ENCODE peak calls at places on chromosomes 4 and X, in five cellular contexts. One of them, this sample, is unnamed.

GRCh38 chrX:44748014-44748413 is 95.8 kb upstream of the DUSP21 start:
- DNase-seq in fibroblast of lung: peak
- DNase-seq in tibial nerve: no peak
- DNase-seq in choroid plexus epithelial cell: peak
- DNase-seq in psoas muscle: no peak
- DNase-seq in this sample: no peak

GRCh38 chrX:136742721-136743379 is 37.9 kb downstream of the ARHGEF6 start:
- DNase-seq in fibroblast of lung: no peak
- DNase-seq in choroid plexus epithelial cell: no peak
- DNase-seq in tibial nerve: no peak
- DNase-seq in psoas muscle: no peak
- DNase-seq in this sample: no peak

GRCh38 chr4:120446051-120446567 is 379.5 kb upstream of the MAD2L1 start:
- DNase-seq in tibial nerve: no peak
- DNase-seq in choroid plexus epithelial cell: no peak
- DNase-seq in psoas muscle: no peak
- DNase-seq in fibroblast of lung: no peak
- DNase-seq in this sample: no peak

GRCh38 chrX:33211356-33212254 is at the start of gene DMD:
- DNase-seq in choroid plexus epithelial cell: peak
- DNase-seq in tibial nerve: peak
- DNase-seq in fibroblast of lung: peak
- DNase-seq in psoas muscle: peak
- DNase-seq in this sample: no peak

GRCh38 chrX:16144420-16144819 is 21.1 kb downstream of the GRPR start:
- DNase-seq in choroid plexus epithelial cell: no peak
- DNase-seq in fibroblast of lung: no peak
- DNase-seq in psoas muscle: no peak
- DNase-seq in tibial nerve: no peak
- DNase-seq in this sample: no peak

GRCh38 chrX:41259516-41259915 is 74.4 kb upstream of the DDX3X start:
- DNase-seq in tibial nerve: no peak
- DNase-seq in fibroblast of lung: no peak
- DNase-seq in choroid plexus epithelial cell: no peak
- DNase-seq in psoas muscle: no peak
- DNase-seq in this sample: no peak

GRCh38 chr4:56828784-56829535 is 7.5 kb upstream of the SPINK2 start:
- DNase-seq in tibial nerve: no peak
- DNase-seq in psoas muscle: no peak
- DNase-seq in choroid plexus epithelial cell: peak
- DNase-seq in fibroblast of lung: peak
- DNase-seq in this sample: no peak

GRCh38 chrX:8548446-8548845 is 83.8 kb downstream of the VCX3B start:
- DNase-seq in tibial nerve: no peak
- DNase-seq in fibroblast of lung: no peak
- DNase-seq in psoas muscle: no peak
- DNase-seq in choroid plexus epithelial cell: no peak
- DNase-seq in this sample: no peak

GRCh38 chr4:101232074-101232776 is 115.1 kb downstream of the PPP3CA start:
- DNase-seq in psoas muscle: peak
- DNase-seq in fibroblast of lung: peak
- DNase-seq in choroid plexus epithelial cell: peak
- DNase-seq in tibial nerve: no peak
- DNase-seq in this sample: no peak

GRCh38 chr4:71487324-71487677 is 148.5 kb downstream of the SLC4A4 start:
- DNase-seq in fibroblast of lung: no peak
- DNase-seq in choroid plexus epithelial cell: no peak
- DNase-seq in psoas muscle: no peak
- DNase-seq in tibial nerve: no peak
- DNase-seq in this sample: no peak
- H3K4me3 ChIP-seq in fibroblast of lung: no peak
- H3K4me3 ChIP-seq in choroid plexus epithelial cell: no peak
- H3K4me3 ChIP-seq in psoas muscle: peak
- H3K4me3 ChIP-seq in tibial nerve: no peak
- H3K4me3 ChIP-seq in this sample: no peak

DNA sequence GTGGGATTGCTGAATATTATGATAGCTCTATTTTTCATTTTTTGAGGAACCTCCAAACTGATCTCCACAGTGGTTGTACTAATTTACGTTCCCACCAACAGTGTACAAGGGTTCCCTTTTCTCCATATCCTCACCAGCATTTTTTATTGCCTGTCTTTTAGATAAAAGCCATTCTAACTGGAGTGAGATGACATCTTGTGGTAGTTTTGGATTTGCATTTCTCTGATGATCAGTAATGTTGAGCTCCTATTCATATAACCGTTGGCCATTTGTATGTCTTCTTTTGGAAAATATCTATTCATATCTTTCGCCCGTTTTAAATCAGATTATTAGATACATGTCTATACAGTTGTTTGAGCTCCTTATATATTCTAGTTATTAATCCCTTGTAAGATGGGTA is 101.8 kb downstream of the RASGEF1B start:
- DNase-seq in psoas muscle: no peak
- DNase-seq in fibroblast of lung: peak
- DNase-seq in tibial nerve: no peak
- DNase-seq in choroid plexus epithelial cell: peak
- DNase-seq in this sample: no peak
- TF ChIP-seq CTCF in psoas muscle: no peak
- TF ChIP-seq CTCF in fibroblast of lung: peak
- TF ChIP-seq CTCF in tibial nerve: no peak
- TF ChIP-seq CTCF in choroid plexus epithelial cell: no peak
- TF ChIP-seq CTCF in this sample: no peak

GRCh38 chrX:103584606-103585005 is 709 bp upstream of the TCEAL4 start:
- DNase-seq in choroid plexus epithelial cell: peak
- DNase-seq in fibroblast of lung: peak
- DNase-seq in tibial nerve: no peak
- DNase-seq in psoas muscle: no peak
- DNase-seq in this sample: no peak

GRCh38 chrX:103586659-103587058 is 1.3 kb downstream of the TCEAL4 start:
- DNase-seq in fibroblast of lung: no peak
- DNase-seq in choroid plexus epithelial cell: no peak
- DNase-seq in psoas muscle: no peak
- DNase-seq in tibial nerve: no peak
- DNase-seq in this sample: no peak

GRCh38 chrX:103585421-103586313 is at the start of gene TCEAL4:
- DNase-seq in fibroblast of lung: peak
- DNase-seq in choroid plexus epithelial cell: peak
- DNase-seq in tibial nerve: peak
- DNase-seq in psoas muscle: peak
- DNase-seq in this sample: no peak

DNA sequence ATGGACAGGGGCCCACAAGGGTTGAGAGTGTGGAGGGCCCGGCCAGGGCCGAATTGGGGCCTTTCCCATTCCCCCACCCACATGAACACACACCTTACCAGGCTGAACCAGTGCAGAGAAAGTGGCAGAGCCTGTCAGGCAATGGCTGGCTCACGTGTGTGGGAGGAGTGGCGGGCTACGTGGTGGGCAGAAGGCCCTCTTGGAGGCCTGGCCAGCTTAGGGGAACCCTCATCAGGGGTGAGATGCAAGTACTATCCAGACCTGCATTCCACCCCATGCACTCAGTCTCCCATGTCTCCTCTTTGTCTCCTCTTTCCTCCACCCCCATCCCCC is 965 bp downstream of the TCEAL4 start:
- DNase-seq in fibroblast of lung: no peak
- DNase-seq in tibial nerve: no peak
- DNase-seq in choroid plexus epithelial cell: peak
- DNase-seq in psoas muscle: peak
- DNase-seq in this sample: no peak
- H3K4me3 ChIP-seq in fibroblast of lung: peak
- H3K4me3 ChIP-seq in tibial nerve: peak
- H3K4me3 ChIP-seq in choroid plexus epithelial cell: peak
- H3K4me3 ChIP-seq in psoas muscle: peak
- H3K4me3 ChIP-seq in this sample: peak

GRCh38 chr4:10403633-10404445 is 53.4 kb downstream of the ZNF518B start:
- DNase-seq in tibial nerve: peak
- DNase-seq in fibroblast of lung: peak
- DNase-seq in choroid plexus epithelial cell: peak
- DNase-seq in psoas muscle: no peak
- DNase-seq in this sample: no peak
- TF ChIP-seq CTCF in tibial nerve: peak
- TF ChIP-seq CTCF in fibroblast of lung: peak
- TF ChIP-seq CTCF in choroid plexus epithelial cell: peak
- TF ChIP-seq CTCF in psoas muscle: peak
- TF ChIP-seq CTCF in this sample: peak

GRCh38 chrX:141467442-141467841 is 117.1 kb downstream of the SPANXA1 start:
- DNase-seq in psoas muscle: no peak
- DNase-seq in fibroblast of lung: no peak
- DNase-seq in choroid plexus epithelial cell: peak
- DNase-seq in tibial nerve: no peak
- DNase-seq in this sample: no peak

GRCh38 chrX:141468940-141469339 is 115.6 kb downstream of the SPANXA1 start:
- DNase-seq in psoas muscle: no peak
- DNase-seq in choroid plexus epithelial cell: peak
- DNase-seq in fibroblast of lung: peak
- DNase-seq in tibial nerve: no peak
- DNase-seq in this sample: no peak

GRCh38 chrX:141469469-141469868 is 115.1 kb downstream of the SPANXA1 start:
- DNase-seq in fibroblast of lung: no peak
- DNase-seq in tibial nerve: no peak
- DNase-seq in choroid plexus epithelial cell: no peak
- DNase-seq in psoas muscle: no peak
- DNase-seq in this sample: no peak
- H3K4me3 ChIP-seq in fibroblast of lung: no peak
- H3K4me3 ChIP-seq in tibial nerve: no peak
- H3K4me3 ChIP-seq in choroid plexus epithelial cell: no peak
- H3K4me3 ChIP-seq in psoas muscle: no peak
- H3K4me3 ChIP-seq in this sample: no peak

GRCh38 chrX:51148848-51149247 is 183.8 kb upstream of the NUDT10 start:
- DNase-seq in tibial nerve: no peak
- DNase-seq in psoas muscle: no peak
- DNase-seq in choroid plexus epithelial cell: no peak
- DNase-seq in fibroblast of lung: no peak
- DNase-seq in this sample: no peak
- TF ChIP-seq CTCF in tibial nerve: no peak
- TF ChIP-seq CTCF in psoas muscle: no peak
- TF ChIP-seq CTCF in choroid plexus epithelial cell: no peak
- TF ChIP-seq CTCF in fibroblast of lung: no peak
- TF ChIP-seq CTCF in this sample: no peak

GRCh38 chr4:4639370-4639769 is 97.5 kb upstream of the STX18 start:
- DNase-seq in psoas muscle: no peak
- DNase-seq in fibroblast of lung: no peak
- DNase-seq in choroid plexus epithelial cell: no peak
- DNase-seq in tibial nerve: no peak
- DNase-seq in this sample: no peak
- H3K4me3 ChIP-seq in psoas muscle: no peak
- H3K4me3 ChIP-seq in fibroblast of lung: no peak
- H3K4me3 ChIP-seq in choroid plexus epithelial cell: no peak
- H3K4me3 ChIP-seq in tibial nerve: no peak
- H3K4me3 ChIP-seq in this sample: no peak

This sample was measured in HFF-Myc.